ENCODE peak calls at places on chromosomes 3 and 15, in six cellular contexts. R is CD4-positive, alpha-beta memory T cell; T is left lung; G is adrenal gland; W is transverse colon; Z is neuronal stem cell. P is an unnamed sample. For H3K4me1, the result is how much of the 10 kb centered on the place peaks cover.

GRCh38 chr3:165159760-165160421 is 36.3 kb downstream of the SLITRK3 start:
- DNase-seq in T (no peak), R (no peak), Z (no peak), G (no peak), W (peak), P (no peak)

GRCh38 chr15:70559223-70559823 is 204.0 kb downstream of the UACA start:
- DNase-seq in R (peak), W (peak), G (peak), T (no peak), Z (no peak), P (peak)

GRCh38 chr3:58955308-58955707 is 94.5 kb downstream of the CFAP20DC start:
- DNase-seq in T (no peak), R (no peak), Z (no peak), W (no peak), G (no peak), P (no peak)

GRCh38 chr15:33654859-33655258 is 313.4 kb upstream of the CHRM5 start:
- DNase-seq in G (no peak), W (no peak), R (no peak), Z (no peak), T (no peak), P (no peak)

GRCh38 chr3:113897373-113897777 is 50.4 kb upstream of the ZDHHC23 start:
- DNase-seq in W (peak), R (no peak), T (no peak), G (no peak), Z (no peak), P (no peak)

GRCh38 chr3:8712045-8712870 is 21.3 kb upstream of the CAV3 start:
- DNase-seq in Z (no peak), R (no peak), G (no peak), T (no peak), W (no peak), P (no peak)

GRCh38 chr3:120276767-120277166 is 8.3 kb downstream of the GPR156 start:
- DNase-seq in G (no peak), Z (no peak), W (no peak), T (no peak), R (no peak), P (no peak)

GRCh38 chr3:196047391-196048030 is 34.4 kb downstream of the TFRC start:
- DNase-seq in W (no peak), G (no peak), R (no peak), Z (no peak), T (no peak), P (no peak)

GRCh38 chr3:181773921-181774320 is 62.2 kb downstream of the SOX2 start:
- DNase-seq in T (no peak), G (no peak), R (no peak), Z (no peak), W (no peak), P (no peak)

GRCh38 chr3:63364495-63364894 is 86.4 kb downstream of the SYNPR start:
- DNase-seq in G (no peak), T (no peak), W (no peak), Z (no peak), R (no peak), P (no peak)

GRCh38 chr15:31304074-31304648 is 22.5 kb upstream of the KLF13 start:
- DNase-seq in Z (no peak), R (no peak), T (no peak), G (no peak), W (no peak), P (no peak)

GRCh38 chr15:66815322-66815721 is 113.3 kb downstream of the SMAD6 start:
- DNase-seq in G (no peak), R (no peak), Z (no peak), T (no peak), W (no peak), P (no peak)

GRCh38 chr3:114504941-114505632 is 211.3 kb downstream of the TIGIT start:
- DNase-seq in T (no peak), W (no peak), Z (no peak), R (no peak), G (no peak), P (no peak)

GRCh38 chr3:48686538-48687219 is 964 bp upstream of the NCKIPSD start:
- DNase-seq in W (no peak), Z (no peak), G (no peak), T (no peak), R (no peak), P (no peak)

GRCh38 chr15:90362936-90363212 is 10.8 kb downstream of the ZNF774 start:
- DNase-seq in Z (no peak), R (no peak), G (peak), T (no peak), W (no peak), P (no peak)

GRCh38 chr3:180278583-180279188 is 241.9 kb upstream of the PEX5L start:
- DNase-seq in Z (no peak), T (no peak), W (no peak), R (no peak), G (no peak), P (peak)

GRCh38 chr15:74788716-74789151 is 6.9 kb downstream of the CSK start:
- DNase-seq in T (peak), G (no peak), W (peak), R (peak), Z (no peak), P (peak)
- H3K4me1 ChIP-seq in T (under half), G (half or more), W (half or more), R (half or more), Z (under half), P (half or more)

DNA sequence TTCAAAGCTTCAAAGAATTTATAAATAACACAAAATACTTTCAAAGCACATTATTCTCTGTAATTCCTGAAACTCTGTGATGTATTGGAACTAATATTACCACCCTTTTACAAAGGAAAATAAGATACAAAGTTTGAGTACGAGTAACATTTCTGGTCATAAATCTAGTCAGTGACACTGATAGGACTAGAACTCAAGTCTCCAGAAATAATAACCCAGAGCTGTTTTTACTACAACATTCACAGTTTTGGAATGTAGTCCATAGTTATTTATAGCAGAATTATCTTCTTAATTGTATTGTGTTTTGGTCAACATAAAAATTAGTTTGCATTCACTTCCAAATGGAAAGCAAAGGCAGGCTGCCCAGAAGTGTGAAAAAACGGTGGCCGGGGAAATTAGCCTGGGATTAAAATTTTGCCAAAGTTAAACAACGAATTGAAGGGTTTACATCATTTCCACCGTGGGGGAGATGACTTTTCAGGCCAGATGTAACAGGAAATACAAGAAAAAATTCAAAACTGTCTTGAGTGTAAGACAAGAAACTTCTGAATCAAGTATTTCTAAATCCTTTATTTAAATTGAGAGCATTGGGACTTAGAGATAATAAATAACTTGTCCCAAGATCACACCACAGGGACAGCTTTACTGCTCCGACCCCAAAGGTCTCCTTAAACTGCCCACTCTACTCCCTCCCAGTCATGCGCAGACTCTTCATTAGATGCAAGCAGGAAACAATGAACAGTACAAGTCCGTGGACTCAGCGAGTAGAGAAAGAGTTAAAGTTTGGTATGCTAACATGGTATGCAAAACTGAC is 74.3 kb upstream of the VGLL4 start:
- DNase-seq in G (no peak), Z (no peak), W (no peak), R (no peak), T (no peak), P (peak)
- H3K4me1 ChIP-seq in G (under half), Z (under half), W (under half), R (under half), T (under half), P (under half)

DNA sequence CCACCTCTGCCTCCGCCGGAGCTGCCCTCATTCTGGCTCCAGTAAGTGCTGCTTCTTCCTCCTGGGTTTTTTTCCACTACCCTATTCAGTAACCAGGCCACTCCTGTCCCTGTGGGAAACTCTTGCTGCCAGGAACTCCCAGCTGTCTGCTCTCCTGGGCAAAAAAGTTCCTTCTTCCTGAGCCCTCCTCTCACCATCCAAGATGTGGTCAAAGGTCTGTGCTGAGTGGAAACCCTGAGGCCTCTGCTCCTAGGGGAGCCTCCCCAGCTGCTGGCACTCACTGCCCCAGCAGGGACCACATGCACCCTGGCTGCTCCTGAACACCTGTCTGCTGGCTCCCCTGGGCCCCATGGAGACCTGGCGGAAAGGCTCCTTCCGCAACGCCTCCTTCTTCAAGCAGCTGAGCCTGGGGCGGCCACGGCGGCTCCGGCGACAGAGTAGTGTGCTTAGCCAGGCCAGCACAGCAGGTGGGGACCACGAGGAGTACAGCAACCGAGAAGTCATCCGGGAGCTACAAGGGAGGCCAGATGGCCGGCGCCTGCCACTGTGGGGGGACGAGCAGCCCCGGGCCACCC is 454 bp downstream of the C15orf62 start:
- DNase-seq in W (peak), Z (no peak), T (no peak), G (no peak), R (no peak), P (peak)
- H3K4me1 ChIP-seq in W (under half), Z (under half), T (under half), G (under half), R (under half), P (half or more)

GRCh38 chr3:65641041-65641440 is 397.7 kb downstream of the MAGI1 start:
- DNase-seq in Z (no peak), T (no peak), R (no peak), W (no peak), G (no peak), P (no peak)

GRCh38 chr3:65642903-65643302 is 395.8 kb downstream of the MAGI1 start:
- DNase-seq in R (no peak), T (no peak), W (no peak), G (no peak), Z (no peak), P (no peak)

GRCh38 chr3:65638301-65638700 is 400.4 kb downstream of the MAGI1 start:
- DNase-seq in W (no peak), G (no peak), T (no peak), R (no peak), Z (no peak), P (no peak)

GRCh38 chr3:65636326-65636725 is 402.4 kb downstream of the MAGI1 start:
- DNase-seq in T (no peak), Z (no peak), G (no peak), R (no peak), W (no peak), P (no peak)

DNA sequence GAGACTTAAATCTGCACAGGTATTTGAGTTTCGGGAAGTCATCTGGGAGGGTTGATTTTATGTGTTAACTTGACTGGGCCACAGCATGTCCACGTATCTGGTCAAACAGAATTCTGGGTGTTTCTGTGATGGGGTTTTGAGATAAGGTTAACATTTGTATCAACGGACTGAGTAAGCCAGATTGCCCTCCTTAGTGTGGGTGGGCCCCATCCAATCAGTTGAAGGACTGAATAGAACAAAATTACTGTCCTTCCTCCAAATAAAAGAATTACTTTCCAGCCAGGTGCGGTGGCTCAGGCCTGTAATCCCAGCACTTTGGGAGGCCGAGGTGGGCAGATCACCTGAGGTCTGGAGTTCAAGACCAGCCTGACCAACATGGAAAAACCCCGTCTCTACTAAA is 399.3 kb downstream of the MAGI1 start:
- DNase-seq in R (no peak), T (no peak), G (no peak), W (no peak), Z (no peak), P (no peak)
- H3K4me1 ChIP-seq in R (under half), T (under half), G (under half), W (under half), Z (under half), P (under half)

GRCh38 chr15:95286316-95286880 is 1044.1 kb upstream of the NR2F2 start:
- DNase-seq in W (no peak), G (no peak), R (no peak), T (no peak), Z (no peak), P (no peak)
- H3K4me1 ChIP-seq in W (under half), G (under half), R (under half), T (under half), Z (under half), P (under half)

GRCh38 chr3:188350956-188351355 is 197.0 kb downstream of the LPP start:
- DNase-seq in Z (no peak), G (no peak), W (no peak), R (no peak), T (no peak), P (no peak)
- H3K4me1 ChIP-seq in Z (under half), G (under half), W (under half), R (under half), T (under half), P (under half)

DNA sequence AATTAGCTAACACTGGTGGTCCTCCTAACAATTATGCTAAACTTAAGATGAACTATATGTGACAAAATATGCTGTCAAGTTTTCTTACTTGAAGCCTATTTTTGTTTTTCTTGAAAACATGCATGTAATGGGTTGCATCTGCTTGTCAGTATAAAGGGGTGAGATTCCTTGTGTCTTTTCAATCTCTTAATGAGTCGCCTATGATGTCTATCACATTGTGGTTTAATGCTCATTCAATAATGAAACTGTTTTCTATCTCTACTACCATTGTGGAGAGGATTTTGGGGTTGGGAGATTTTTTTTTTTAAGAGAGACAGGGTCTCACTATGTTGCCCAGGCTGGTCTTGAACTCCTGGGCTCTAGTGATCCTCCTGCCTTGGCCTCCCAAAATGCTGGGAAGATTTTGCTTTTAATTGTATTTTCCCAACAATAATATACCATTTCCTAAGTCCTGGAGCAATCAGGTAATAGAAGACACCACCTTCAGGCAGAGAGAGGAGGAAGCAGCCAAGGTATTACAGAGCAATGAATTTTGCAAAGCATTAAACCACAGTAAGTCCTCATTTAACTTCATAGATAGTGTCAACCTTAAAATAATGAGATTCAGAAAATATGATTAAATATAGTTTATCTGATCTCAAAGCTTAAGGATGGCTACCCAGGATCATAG is 17.4 kb upstream of the TRMT10C start:
- DNase-seq in T (no peak), W (no peak), Z (no peak), G (no peak), R (no peak), P (no peak)
- H3K4me1 ChIP-seq in T (under half), W (under half), Z (under half), G (under half), R (under half), P (under half)

P was measured in OCI-LY7.